ENCODE peak calls at places on chromosomes 11 and 22, in four cellular contexts. X is heart left ventricle, F is H7, K is right cardiac atrium. R is an unnamed sample.

GRCh38 chr11:12526789-12527188 is 147.4 kb upstream of the TEAD1 start:
- DNase-seq in X (no peak), F (no peak), K (peak; percentile 73), R (no peak)

GRCh38 chr11:19992162-19992561 is 168.1 kb downstream of the DBX1 start:
- DNase-seq in X (no peak), F (no peak), K (no peak), R (no peak)

GRCh38 chr11:113773092-113773415 is 438 bp downstream of the ZW10 start:
- DNase-seq in X (peak; percentile 41), F (peak; percentile 60), K (no peak), R (no peak)

GRCh38 chr11:117435296-117435695 is 107.6 kb downstream of the CEP164 start:
- DNase-seq in X (no peak), F (no peak), K (no peak), R (no peak)

GRCh38 chr11:120563698-120564572 is 52.4 kb downstream of the GRIK4 start:
- DNase-seq in X (peak; percentile 50), F (peak; percentile 86), K (peak; percentile 83), R (no peak)

GRCh38 chr11:129637983-129638776 is 177.5 kb upstream of the TMEM45B start:
- DNase-seq in X (no peak), F (no peak), K (no peak), R (no peak)

GRCh38 chr11:68950268-68950667 is 30.5 kb downstream of the MRGPRD start:
- DNase-seq in X (no peak), F (peak; percentile 91), K (peak; percentile 11), R (no peak)

GRCh38 chr22:17853066-17853465 is 78.8 kb upstream of the BID start:
- DNase-seq in X (peak; percentile 80), F (no peak), K (peak; percentile 73), R (no peak)

GRCh38 chr11:66192181-66192888 is 76.1 kb upstream of the RAB1B start:
- DNase-seq in X (peak; percentile 31), F (no peak), K (no peak), R (no peak)

GRCh38 chr11:2453436-2453835 is 8.6 kb downstream of the KCNQ1 start:
- DNase-seq in X (no peak), F (no peak), K (no peak), R (no peak)

GRCh38 chr11:79291948-79292347 is 148.9 kb downstream of the TENM4 start:
- DNase-seq in X (no peak), F (no peak), K (no peak), R (no peak)

GRCh38 chr11:75490221-75491181 is 35.2 kb downstream of the GDPD5 start:
- DNase-seq in X (no peak), F (peak; percentile 78), K (no peak), R (no peak)

GRCh38 chr11:1878134-1879031 is 13.3 kb downstream of the PRR33 start:
- DNase-seq in X (peak; percentile 61), F (peak; percentile 67), K (peak; percentile 74), R (no peak)

GRCh38 chr11:88508558-88508807 is 170.9 kb upstream of the CTSC start:
- DNase-seq in X (no peak), F (peak; percentile 45), K (peak; percentile 36), R (no peak)

GRCh38 chr11:15826826-15827225 is 529.5 kb downstream of the SOX6 start:
- DNase-seq in X (peak; percentile 45), F (peak; percentile 71), K (peak; percentile 77), R (no peak)

GRCh38 chr22:32736746-32737145 is 64.8 kb upstream of the TIMP3 start:
- DNase-seq in X (no peak), F (no peak), K (no peak), R (no peak)

GRCh38 chr11:90722552-90723190 is 499.8 kb upstream of the CHORDC1 start:
- DNase-seq in X (no peak), F (no peak), K (no peak), R (no peak)

GRCh38 chr11:68651208-68651984 is 32.9 kb upstream of the GAL start:
- DNase-seq in X (no peak), F (peak; percentile 68), K (no peak), R (no peak)

GRCh38 chr11:2853401-2853800 is 32.2 kb downstream of the CDKN1C start:
- DNase-seq in X (no peak), F (no peak), K (no peak), R (no peak)

GRCh38 chr11:17752144-17752543 is 17.6 kb downstream of the KCNC1 start:
- DNase-seq in X (peak; percentile 11), F (no peak), K (no peak), R (no peak)

GRCh38 chr11:47256374-47256773 is 1.4 kb upstream of the NR1H3 start:
- DNase-seq in X (no peak), F (no peak), K (no peak), R (no peak)

GRCh38 chr11:47259178-47259977 is 1.6 kb downstream of the NR1H3 start:
- DNase-seq in X (no peak), F (peak; percentile 89), K (no peak), R (no peak)

GRCh38 chr11:47257178-47257517 is 648 bp upstream of the NR1H3 start:
- DNase-seq in X (no peak), F (no peak), K (no peak), R (no peak)

GRCh38 chr11:47258317-47258902 is 614 bp downstream of the NR1H3 start:
- DNase-seq in X (no peak), F (no peak), K (peak; percentile 71), R (no peak)

GRCh38 chr11:47257518-47258316 is at the start of gene NR1H3:
- DNase-seq in X (peak; percentile 89), F (peak; percentile 97), K (peak; percentile 95), R (no peak)
- H3K4me3 ChIP-seq in X (peak within 1 kb of the TSS; percentile 34), F (peak within 1 kb of the TSS; percentile 30), K (peak within 1 kb of the TSS; percentile 55), R (peak within 1 kb of the TSS; percentile 32)

GRCh38 chr22:38868886-38869381 is 3.1 kb downstream of the CBX6 start:
- DNase-seq in X (peak; percentile 86), F (peak; percentile 93), K (peak; percentile 94), R (no peak)

GRCh38 chr22:38871360-38872171 is 450 bp downstream of the CBX6 start:
- DNase-seq in X (no peak), F (peak; percentile 81), K (peak; percentile 64), R (no peak)

GRCh38 chr22:38869663-38870062 is 2.4 kb downstream of the CBX6 start:
- DNase-seq in X (no peak), F (no peak), K (no peak), R (no peak)

GRCh38 chr22:38870791-38871359 is 1.1 kb downstream of the CBX6 start:
- DNase-seq in X (no peak), F (no peak), K (no peak), R (no peak)

GRCh38 chr22:38870312-38870741 is 1.7 kb downstream of the CBX6 start:
- DNase-seq in X (peak; percentile 91), F (peak; percentile 90), K (peak; percentile 97), R (no peak)
- H3K4me3 ChIP-seq in X (peak overlapping the region; percentile 79), F (no peak overlapping the region), K (no peak overlapping the region), R (peak overlapping the region; percentile 72)

DNA sequence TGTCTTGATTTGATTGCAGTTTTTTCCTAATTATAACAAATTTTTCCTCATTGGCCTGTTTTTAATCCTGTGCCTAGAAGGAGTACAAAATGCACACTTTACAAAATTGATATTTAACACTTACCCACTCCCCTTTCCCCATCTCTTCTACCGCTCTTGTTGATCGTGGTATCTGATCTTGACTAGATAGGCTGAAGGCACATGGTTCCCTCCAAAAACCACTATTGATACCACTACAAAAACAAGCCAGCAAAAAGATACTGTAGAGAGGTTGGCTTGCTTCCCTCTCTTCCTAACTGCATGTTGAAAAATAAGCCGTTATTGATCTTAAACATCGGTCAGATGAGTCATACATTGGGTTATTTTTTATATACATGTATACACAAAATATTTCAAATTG is 14.6 kb upstream of the ZNF143 start:
- DNase-seq in X (no peak), F (no peak), K (no peak), R (no peak)
- H3K4me3 ChIP-seq in X (no peak overlapping the region), F (no peak overlapping the region), K (no peak overlapping the region), R (no peak overlapping the region)

GRCh38 chr11:62688481-62688880 is 849 bp downstream of the LRRN4CL start:
- DNase-seq in X (no peak), F (no peak), K (no peak), R (no peak)
- H3K4me3 ChIP-seq in X (peak overlapping the region; percentile 6), F (no peak overlapping the region), K (no peak overlapping the region), R (peak overlapping the region; percentile 0)

GRCh38 chr11:10899542-10899830 is 41.6 kb upstream of the ZBED5 start:
- DNase-seq in X (peak; percentile 81), F (no peak), K (peak; percentile 78), R (no peak)
- H3K4me3 ChIP-seq in X (no peak overlapping the region), F (no peak overlapping the region), K (no peak overlapping the region), R (no peak overlapping the region)

DNA sequence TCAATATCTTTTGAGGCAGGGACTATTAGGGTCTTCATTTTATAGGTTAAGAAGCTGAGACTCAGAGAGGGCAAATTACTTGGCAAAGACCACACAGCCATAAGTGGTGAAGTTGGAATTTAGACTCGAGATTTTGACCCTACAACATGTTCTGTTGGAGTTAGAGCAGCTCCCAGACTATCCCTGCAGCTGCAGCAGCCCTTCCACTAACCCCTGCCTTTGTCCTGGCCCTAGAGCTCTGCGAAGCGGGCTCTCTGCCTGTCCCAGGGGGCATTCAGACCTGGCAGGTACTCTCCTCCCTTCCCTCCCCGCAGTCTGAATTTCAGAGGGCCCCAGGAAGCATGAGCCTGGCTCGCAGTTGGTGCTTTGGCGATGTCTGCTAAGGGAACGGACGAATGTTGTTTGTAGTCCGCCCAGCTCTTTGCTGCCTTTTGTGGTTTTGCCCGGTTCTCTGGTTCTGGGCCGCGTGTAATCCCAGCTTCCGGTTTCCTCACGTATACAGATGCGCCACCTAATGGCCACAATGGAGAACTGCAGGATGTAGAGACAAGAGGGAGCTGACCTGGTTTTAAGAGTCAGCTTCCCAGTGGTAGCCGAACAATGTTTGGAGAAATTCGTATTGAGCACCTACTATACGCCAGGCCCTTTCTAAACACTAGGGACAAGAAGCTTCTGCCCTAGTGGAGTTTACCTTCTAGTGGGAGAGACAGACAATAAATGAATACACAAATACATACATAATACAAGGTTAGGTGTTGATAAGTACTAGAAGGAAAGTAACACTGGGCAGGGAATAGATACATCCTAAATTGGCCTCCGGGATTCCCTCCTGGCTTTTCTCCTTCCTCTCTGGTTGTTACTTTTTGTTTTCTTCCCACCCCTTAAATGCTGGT is 125.2 kb downstream of the ST3GAL4 start:
- DNase-seq in X (peak; percentile 82), F (peak; percentile 93), K (peak; percentile 92), R (no peak)
- H3K4me3 ChIP-seq in X (no peak overlapping the region), F (no peak overlapping the region), K (no peak overlapping the region), R (no peak overlapping the region)

GRCh38 chr11:111225871-111226270 is 19.7 kb upstream of the POU2AF2 start:
- DNase-seq in X (no peak), F (no peak), K (no peak), R (no peak)

GRCh38 chr11:111231836-111232235 is 13.7 kb upstream of the POU2AF2 start:
- DNase-seq in X (no peak), F (no peak), K (no peak), R (no peak)

GRCh38 chr11:111229604-111230003 is 15.9 kb upstream of the POU2AF2 start:
- DNase-seq in X (no peak), F (no peak), K (peak; percentile 52), R (no peak)

DNA sequence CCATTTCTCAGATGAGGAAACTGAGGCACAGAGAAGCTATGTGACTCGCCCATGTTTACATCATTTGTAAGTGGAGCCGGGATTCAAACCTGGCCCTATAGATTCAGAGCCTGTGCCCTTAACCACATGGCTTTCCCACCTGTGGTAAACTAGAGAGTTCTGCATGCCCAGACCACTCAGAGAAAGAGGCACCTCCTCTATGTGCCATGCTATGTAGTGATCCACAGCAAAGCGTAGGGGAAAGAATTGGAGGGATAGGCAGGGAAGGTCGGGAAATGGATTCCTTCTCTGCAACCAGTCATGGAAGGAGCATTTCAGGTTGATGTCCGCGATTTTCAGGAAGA is 15.4 kb upstream of the POU2AF2 start:
- DNase-seq in X (no peak), F (no peak), K (no peak), R (no peak)
- H3K4me3 ChIP-seq in X (no peak overlapping the region), F (no peak overlapping the region), K (no peak overlapping the region), R (no peak overlapping the region)

R was measured in BJ.